ENCODE peak calls at places on chromosomes 12 and 14, in nine cellular contexts. T is type B pancreatic cell; L is hypothalamus; H is activated CD4-positive, alpha-beta T cell treated with anti-CD3 and anti-CD28 coated beads, Interleukin-2, amount 10 ng/mL, durations not matched to agents 7 days and 5 days; R is dermis microvascular lymphatic vessel endothelial cell; F is NB4; S is activated CD4-positive, alpha-beta memory T cell treated with anti-CD3 and anti-CD28 coated beads, Interleukin-2, amount 10 ng/mL, durations not matched to agents 7 days and 5 days; Z is stimulated activated CD4-positive, alpha-beta T cell treated with anti-CD3 and anti-CD28 coated beads, Interleukin-4, amount 100 ng/mL, for 4 hours; P is GM04503. G is an unnamed sample.

GRCh38 chr12:34399631-34400422 is 377.5 kb downstream of the ALG10 start:
- DNase-seq in T (peak), L (no peak), H (no peak), R (no peak), F (no peak), S (peak), Z (no peak), P (no peak), G (peak)

GRCh38 chr14:92511472-92512247 is 1.9 kb upstream of the RIN3 start:
- DNase-seq in T (no peak), L (no peak), H (no peak), R (no peak), F (no peak), S (no peak), Z (no peak), P (peak), G (no peak)

GRCh38 chr12:80925983-80926382 is 11.8 kb downstream of the LIN7A start:
- DNase-seq in T (no peak), L (no peak), H (no peak), R (no peak), F (no peak), S (no peak), Z (no peak), P (no peak), G (no peak)

GRCh38 chr12:9910716-9911421 is 21.3 kb downstream of the CLEC2A start:
- DNase-seq in T (no peak), L (no peak), H (no peak), R (no peak), F (no peak), S (no peak), Z (no peak), P (no peak), G (no peak)

GRCh38 chr12:123675436-123675835 is 4.5 kb downstream of the TCTN2 start:
- DNase-seq in T (no peak), L (no peak), H (no peak), R (no peak), F (no peak), S (no peak), Z (no peak), P (no peak), G (no peak)

GRCh38 chr14:52312872-52313492 is 1.1 kb upstream of the PTGER2 start:
- DNase-seq in T (no peak), L (no peak), H (no peak), R (no peak), F (peak), S (no peak), Z (no peak), P (no peak), G (no peak)

GRCh38 chr14:69135133-69135532 is 17.8 kb downstream of the DCAF5 start:
- DNase-seq in T (no peak), L (no peak), H (no peak), R (no peak), F (no peak), S (no peak), Z (no peak), P (no peak), G (no peak)

GRCh38 chr12:57031228-57031670 is 14.9 kb upstream of the TAC3 start:
- DNase-seq in T (no peak), L (no peak), H (peak), R (no peak), F (peak), S (no peak), Z (no peak), P (no peak), G (no peak)

GRCh38 chr12:107564946-107565345 is 120.7 kb upstream of the PWP1 start:
- DNase-seq in T (no peak), L (no peak), H (peak), R (no peak), F (peak), S (peak), Z (no peak), P (no peak), G (no peak)

GRCh38 chr12:6036509-6036908 is 88.0 kb downstream of the VWF start:
- DNase-seq in T (no peak), L (no peak), H (no peak), R (no peak), F (no peak), S (no peak), Z (no peak), P (no peak), G (no peak)

GRCh38 chr12:31832740-31833540 is 104.1 kb upstream of the AMN1 start:
- DNase-seq in T (no peak), L (no peak), H (peak), R (no peak), F (peak), S (peak), Z (no peak), P (no peak), G (no peak)

GRCh38 chr14:105146181-105146975 is 22.2 kb downstream of the JAG2 start:
- DNase-seq in T (no peak), L (no peak), H (no peak), R (no peak), F (no peak), S (no peak), Z (no peak), P (no peak), G (no peak)

G was measured in tibial nerve.